ENCODE peak calls at places on chromosomes 5 and 9, in nine cellular contexts. G, L, P, Q, U, W, F, V and Y are unnamed samples.

GRCh38 chr5:83577036-83577636 is 105.6 kb downstream of the VCAN start:
- DNase-seq in U (no peak), P (no peak), W (peak), G (no peak), L (peak), Q (no peak), V (no peak), F (no peak), Y (peak)

GRCh38 chr9:96020822-96021615 is 145.5 kb downstream of the ERCC6L2 start:
- DNase-seq in L (peak), F (peak), V (peak), G (no peak), Q (no peak), P (peak), W (peak), U (peak), Y (peak)

GRCh38 chr5:66769839-66770617 is 173.8 kb downstream of the MAST4 start:
- DNase-seq in F (no peak), W (no peak), V (peak), U (no peak), G (peak), P (peak), Q (no peak), L (peak), Y (no peak)

GRCh38 chr5:2102821-2103776 is 220.4 kb upstream of the IRX4 start:
- DNase-seq in U (no peak), P (no peak), L (no peak), W (no peak), G (no peak), Q (no peak), V (no peak), F (no peak), Y (no peak)

GRCh38 chr5:91956738-91957137 is 573.6 kb upstream of the ARRDC3 start:
- DNase-seq in V (no peak), U (no peak), P (no peak), Q (no peak), F (no peak), L (no peak), W (no peak), G (no peak), Y (no peak)

GRCh38 chr9:114397219-114397847 is 9.6 kb upstream of the AKNA start:
- DNase-seq in V (peak), U (no peak), Q (no peak), G (no peak), P (no peak), W (no peak), F (no peak), L (no peak), Y (peak)

GRCh38 chr5:173498286-173498685 is 118.2 kb downstream of the BOD1 start:
- DNase-seq in F (no peak), L (peak), P (no peak), Q (peak), W (peak), G (peak), V (no peak), U (no peak), Y (no peak)

GRCh38 chr5:150789943-150790611 is 11.5 kb downstream of the SMIM3 start:
- DNase-seq in F (peak), P (peak), G (peak), W (peak), V (peak), L (peak), Q (peak), U (peak), Y (peak)

GRCh38 chr5:76314643-76315042 is 88.4 kb upstream of the IQGAP2 start:
- DNase-seq in F (no peak), L (no peak), V (no peak), G (no peak), W (no peak), U (no peak), P (no peak), Q (no peak), Y (no peak)

GRCh38 chr5:87411586-87412416 is 929 bp downstream of the CCNH start:
- DNase-seq in V (peak), U (no peak), P (peak), G (no peak), W (peak), F (no peak), L (peak), Q (no peak), Y (no peak)

GRCh38 chr9:35811364-35812024 is 568 bp downstream of the SPAG8 start:
- DNase-seq in F (no peak), P (no peak), W (no peak), L (peak), U (no peak), Q (no peak), V (no peak), G (no peak), Y (no peak)

GRCh38 chr5:53302524-53302923 is 177.9 kb upstream of the FST start:
- DNase-seq in F (no peak), G (peak), W (no peak), U (no peak), V (no peak), Q (no peak), P (no peak), L (peak), Y (no peak)

GRCh38 chr9:132993511-132993939 is 15.0 kb downstream of the GFI1B start:
- DNase-seq in F (no peak), Q (no peak), P (no peak), W (no peak), G (no peak), L (no peak), V (peak), U (no peak), Y (no peak)

GRCh38 chr5:169146158-169146557 is 154.8 kb downstream of the SLIT3 start:
- DNase-seq in Q (no peak), L (peak), G (no peak), P (no peak), F (no peak), U (no peak), V (no peak), W (no peak), Y (no peak)

GRCh38 chr9:136437839-136438547 is 1.7 kb downstream of the INPP5E start:
- DNase-seq in U (no peak), G (no peak), Q (no peak), F (no peak), L (peak), V (no peak), W (peak), P (no peak), Y (no peak)

GRCh38 chr5:124847907-124848306 is 101.5 kb upstream of the ZNF608 start:
- DNase-seq in V (no peak), F (no peak), P (no peak), L (no peak), U (no peak), W (no peak), G (no peak), Q (no peak), Y (no peak)

GRCh38 chr5:79628276-79628675 is 16.0 kb downstream of the TENT2 start:
- DNase-seq in V (no peak), F (no peak), G (no peak), L (no peak), P (no peak), U (no peak), Q (no peak), W (no peak), Y (no peak)

GRCh38 chr5:170028124-170028523 is 47.8 kb upstream of the INSYN2B start:
- DNase-seq in V (no peak), W (no peak), F (no peak), Q (no peak), P (no peak), G (no peak), U (no peak), L (no peak), Y (no peak)

GRCh38 chr9:97536480-97536879 is 35.0 kb downstream of the TMOD1 start:
- DNase-seq in U (no peak), V (no peak), Q (no peak), P (no peak), F (no peak), L (no peak), G (no peak), W (no peak), Y (no peak)

GRCh38 chr9:27339661-27340295 is 42.8 kb upstream of the EQTN start:
- DNase-seq in F (no peak), Q (no peak), W (no peak), L (no peak), V (no peak), P (no peak), U (no peak), G (no peak), Y (no peak)

GRCh38 chr5:138972230-138972629 is 97.1 kb upstream of the LRRTM2 start:
- DNase-seq in U (no peak), P (no peak), G (no peak), W (no peak), F (no peak), Q (no peak), L (peak), V (peak), Y (no peak)

GRCh38 chr5:170597109-170597741 is 93.4 kb downstream of the KCNIP1 start:
- DNase-seq in L (peak), Q (peak), F (no peak), P (peak), G (peak), V (no peak), W (peak), U (no peak), Y (no peak)

GRCh38 chr5:113336975-113337374 is 97.8 kb downstream of the TSSK1B start:
- DNase-seq in F (peak), L (peak), G (peak), P (peak), Q (no peak), U (no peak), W (peak), V (peak), Y (peak)

GRCh38 chr5:55387865-55388264 is 80.1 kb downstream of the MTREX start:
- DNase-seq in Q (no peak), F (no peak), G (no peak), W (no peak), L (no peak), V (no peak), P (no peak), U (no peak), Y (peak)

GRCh38 chr5:83919071-83920041 is 198.7 kb upstream of the HAPLN1 start:
- DNase-seq in V (no peak), P (no peak), F (no peak), W (no peak), U (no peak), G (no peak), Q (no peak), L (peak), Y (no peak)

GRCh38 chr9:120331913-120332312 is 248.1 kb downstream of the CDK5RAP2 start:
- DNase-seq in Q (peak), L (peak), U (no peak), F (no peak), G (no peak), V (no peak), W (no peak), P (no peak), Y (no peak)

GRCh38 chr9:72983512-72984021 is 30.7 kb upstream of the ALDH1A1 start:
- DNase-seq in L (peak), P (no peak), F (no peak), W (no peak), G (peak), Q (peak), V (no peak), U (no peak), Y (no peak)

GRCh38 chr5:132203464-132203818 is 24.2 kb downstream of the P4HA2 start:
- DNase-seq in L (no peak), U (no peak), G (peak), V (no peak), Q (no peak), W (no peak), P (no peak), F (no peak), Y (no peak)

GRCh38 chr5:19538607-19539006 is 449.4 kb downstream of the CDH18 start:
- DNase-seq in L (no peak), G (no peak), W (no peak), F (no peak), P (no peak), V (no peak), Q (no peak), U (no peak), Y (no peak)
- TF ChIP-seq CTCF in L (no peak), G (no peak), W (no peak), F (no peak), P (no peak), V (peak), Q (peak), U (no peak), Y (no peak)

DNA sequence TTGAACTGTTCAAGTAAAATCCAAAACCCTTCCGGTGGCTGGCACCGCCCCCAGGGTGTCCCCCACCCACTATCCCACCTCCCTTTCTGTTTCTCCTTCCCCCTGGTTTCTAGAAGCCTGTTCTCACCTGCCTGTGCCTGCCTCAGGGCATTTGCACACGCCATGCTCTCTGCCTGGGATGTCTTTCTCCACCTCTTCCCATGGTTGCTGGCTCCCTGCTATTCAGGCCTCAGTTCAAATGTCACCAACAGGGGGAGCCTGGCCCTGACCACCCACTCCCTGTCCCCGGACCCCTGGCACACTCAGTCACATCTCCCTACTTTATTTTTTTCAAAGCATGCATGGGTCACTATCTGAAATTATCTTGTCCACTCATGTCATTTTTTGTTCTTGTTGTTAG is 39.9 kb upstream of the EEIG1 start:
- DNase-seq in L (no peak), G (no peak), Q (no peak), P (no peak), F (peak), V (peak), W (no peak), U (no peak), Y (no peak)
- TF ChIP-seq CTCF in L (peak), G (peak), Q (peak), P (peak), F (peak), V (peak), W (no peak), U (no peak), Y (no peak)

GRCh38 chr9:137604345-137605145 is 941 bp upstream of the ARRDC1 start:
- DNase-seq in Q (no peak), G (no peak), V (no peak), F (no peak), W (no peak), U (no peak), P (no peak), L (no peak), Y (no peak)
- TF ChIP-seq CTCF in Q (no peak), G (no peak), V (no peak), F (no peak), W (no peak), U (no peak), P (no peak), L (no peak), Y (no peak)

DNA sequence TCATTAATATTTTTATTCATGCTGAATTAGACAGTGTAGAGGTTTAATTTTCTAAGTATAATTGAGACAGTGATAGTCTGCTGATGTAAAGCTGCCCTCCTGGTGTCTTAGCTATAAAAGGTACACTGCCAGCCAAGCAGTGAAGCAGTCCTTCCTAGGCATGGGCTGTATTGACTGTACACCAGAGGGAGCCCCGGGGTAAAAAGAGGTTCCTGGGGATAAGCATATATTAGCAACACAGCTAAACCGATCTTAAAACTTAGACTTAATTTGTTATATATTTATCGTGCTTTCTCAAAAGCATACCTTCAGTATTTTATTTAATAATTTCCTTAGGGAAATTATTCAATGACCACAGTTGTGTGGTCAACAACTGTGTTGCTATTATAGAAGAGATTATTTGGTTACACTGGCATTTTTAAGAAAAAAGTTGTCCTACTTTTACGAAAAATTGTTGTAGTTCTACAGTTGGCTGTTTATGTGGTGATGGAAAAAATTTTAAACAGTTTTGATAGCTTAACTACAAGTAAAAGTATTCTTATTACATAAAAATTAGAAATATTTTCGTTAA is 68.8 kb downstream of the ELL2 start:
- DNase-seq in F (peak), U (no peak), G (peak), V (peak), W (peak), Q (no peak), L (peak), P (peak), Y (peak)
- TF ChIP-seq CTCF in F (no peak), U (no peak), G (peak), V (peak), W (peak), Q (peak), L (peak), P (peak), Y (peak)

GRCh38 chr9:3756071-3756470 is 230.3 kb upstream of the RFX3 start:
- DNase-seq in P (no peak), U (no peak), L (no peak), Q (no peak), G (no peak), V (no peak), W (no peak), F (no peak), Y (no peak)

GRCh38 chr9:3758816-3759576 is 233.2 kb upstream of the RFX3 start:
- DNase-seq in G (no peak), F (no peak), W (no peak), Q (no peak), P (peak), U (no peak), V (no peak), L (no peak), Y (no peak)

GRCh38 chr9:3762076-3762475 is 236.3 kb upstream of the RFX3 start:
- DNase-seq in F (no peak), L (no peak), W (no peak), U (no peak), Q (no peak), V (no peak), P (no peak), G (no peak), Y (no peak)

GRCh38 chr9:3760031-3760430 is 234.2 kb upstream of the RFX3 start:
- DNase-seq in U (no peak), G (no peak), P (no peak), F (no peak), V (no peak), L (no peak), W (peak), Q (no peak), Y (peak)
- TF ChIP-seq CTCF in U (no peak), G (no peak), P (no peak), F (no peak), V (peak), L (no peak), W (no peak), Q (peak), Y (no peak)